ENCODE peak calls at places on chromosomes 3 and 15, in five cellular contexts. One of them, this sample, is unnamed.

GRCh38 chr3:4981160-4981687 is 2.0 kb downstream of the BHLHE40 start:
- DNase-seq in astrocyte of the spinal cord: peak
- DNase-seq in foreskin keratinocyte: peak
- DNase-seq in GM23338: no peak
- DNase-seq in brain microvascular endothelial cell: peak
- DNase-seq in this sample: no peak

GRCh38 chr3:5426094-5426883 is 238.8 kb downstream of the EDEM1 start:
- DNase-seq in astrocyte of the spinal cord: peak
- DNase-seq in foreskin keratinocyte: no peak
- DNase-seq in GM23338: peak
- DNase-seq in brain microvascular endothelial cell: peak
- DNase-seq in this sample: peak

GRCh38 chr15:73685981-73686380 is 1.8 kb downstream of the CD276 start:
- DNase-seq in astrocyte of the spinal cord: no peak
- DNase-seq in foreskin keratinocyte: no peak
- DNase-seq in GM23338: no peak
- DNase-seq in brain microvascular endothelial cell: no peak
- DNase-seq in this sample: no peak

GRCh38 chr15:61987824-61988223 is 72.4 kb downstream of the VPS13C start:
- DNase-seq in astrocyte of the spinal cord: no peak
- DNase-seq in foreskin keratinocyte: no peak
- DNase-seq in GM23338: no peak
- DNase-seq in brain microvascular endothelial cell: no peak
- DNase-seq in this sample: no peak

GRCh38 chr3:62036726-62037125 is 336.6 kb downstream of the FEZF2 start:
- DNase-seq in astrocyte of the spinal cord: no peak
- DNase-seq in foreskin keratinocyte: no peak
- DNase-seq in GM23338: no peak
- DNase-seq in brain microvascular endothelial cell: no peak
- DNase-seq in this sample: no peak

GRCh38 chr3:178103140-178103539 is 433.1 kb upstream of the KCNMB2 start:
- DNase-seq in astrocyte of the spinal cord: no peak
- DNase-seq in foreskin keratinocyte: no peak
- DNase-seq in GM23338: no peak
- DNase-seq in brain microvascular endothelial cell: no peak
- DNase-seq in this sample: no peak

GRCh38 chr3:170524072-170524471 is 61.8 kb downstream of the SLC7A14 start:
- DNase-seq in astrocyte of the spinal cord: peak
- DNase-seq in foreskin keratinocyte: no peak
- DNase-seq in GM23338: no peak
- DNase-seq in brain microvascular endothelial cell: peak
- DNase-seq in this sample: no peak

GRCh38 chr15:77786181-77786890 is 153.6 kb upstream of the LINGO1 start:
- DNase-seq in astrocyte of the spinal cord: no peak
- DNase-seq in foreskin keratinocyte: no peak
- DNase-seq in GM23338: no peak
- DNase-seq in brain microvascular endothelial cell: no peak
- DNase-seq in this sample: no peak

GRCh38 chr3:188608401-188608800 is 454.4 kb downstream of the LPP start:
- DNase-seq in astrocyte of the spinal cord: no peak
- DNase-seq in foreskin keratinocyte: no peak
- DNase-seq in GM23338: no peak
- DNase-seq in brain microvascular endothelial cell: no peak
- DNase-seq in this sample: no peak

GRCh38 chr3:52082951-52083350 is 26.6 kb upstream of the DUSP7 start:
- DNase-seq in astrocyte of the spinal cord: no peak
- DNase-seq in foreskin keratinocyte: no peak
- DNase-seq in GM23338: no peak
- DNase-seq in brain microvascular endothelial cell: no peak
- DNase-seq in this sample: no peak

GRCh38 chr3:40055956-40056355 is 246.5 kb downstream of the MYRIP start:
- DNase-seq in astrocyte of the spinal cord: no peak
- DNase-seq in foreskin keratinocyte: no peak
- DNase-seq in GM23338: no peak
- DNase-seq in brain microvascular endothelial cell: no peak
- DNase-seq in this sample: no peak

GRCh38 chr3:34619990-34620389 is 821.6 kb downstream of the PDCD6IP start:
- DNase-seq in astrocyte of the spinal cord: no peak
- DNase-seq in foreskin keratinocyte: no peak
- DNase-seq in GM23338: peak
- DNase-seq in brain microvascular endothelial cell: no peak
- DNase-seq in this sample: no peak
- TF ChIP-seq CTCF in astrocyte of the spinal cord: peak
- TF ChIP-seq CTCF in foreskin keratinocyte: no peak
- TF ChIP-seq CTCF in GM23338: peak
- TF ChIP-seq CTCF in brain microvascular endothelial cell: no peak
- TF ChIP-seq CTCF in this sample: no peak

DNA sequence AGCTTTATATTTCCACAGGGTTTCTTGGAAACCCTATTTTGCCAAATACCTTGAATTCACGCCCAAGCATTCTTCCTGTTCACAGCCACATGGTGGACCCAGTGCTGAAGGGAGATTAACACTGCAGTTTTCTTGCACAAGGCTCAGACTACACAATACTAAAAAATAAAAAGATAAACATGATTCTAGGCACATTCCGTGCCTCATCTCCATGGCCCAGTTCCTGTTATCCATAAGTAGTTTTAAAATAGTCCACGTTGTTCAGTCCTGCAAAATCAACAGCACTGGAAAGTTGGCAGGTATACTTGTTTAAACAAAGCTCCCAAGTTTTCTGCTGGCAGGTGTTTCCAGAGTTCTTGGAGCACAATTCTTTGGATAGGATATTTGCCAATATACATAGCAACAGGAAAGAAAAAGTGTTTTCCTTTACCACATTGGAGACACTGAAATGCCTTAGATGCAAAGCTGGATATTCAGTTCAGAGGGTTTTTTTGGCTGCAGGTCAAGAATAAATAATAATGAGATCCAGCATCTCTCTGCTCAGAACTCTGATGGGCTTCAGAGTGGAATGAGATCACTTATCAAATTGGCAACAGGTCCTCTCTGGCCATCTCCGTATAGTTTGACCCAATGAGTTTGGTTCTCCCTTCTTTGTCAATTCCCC is 88.1 kb upstream of the TGFBR2 start:
- DNase-seq in astrocyte of the spinal cord: peak
- DNase-seq in foreskin keratinocyte: no peak
- DNase-seq in GM23338: no peak
- DNase-seq in brain microvascular endothelial cell: no peak
- DNase-seq in this sample: peak
- TF ChIP-seq CTCF in astrocyte of the spinal cord: no peak
- TF ChIP-seq CTCF in foreskin keratinocyte: peak
- TF ChIP-seq CTCF in GM23338: peak
- TF ChIP-seq CTCF in brain microvascular endothelial cell: peak
- TF ChIP-seq CTCF in this sample: peak

GRCh38 chr15:28098766-28099554 is at the start of gene OCA2:
- DNase-seq in astrocyte of the spinal cord: peak
- DNase-seq in foreskin keratinocyte: no peak
- DNase-seq in GM23338: peak
- DNase-seq in brain microvascular endothelial cell: no peak
- DNase-seq in this sample: no peak
- TF ChIP-seq CTCF in astrocyte of the spinal cord: peak
- TF ChIP-seq CTCF in foreskin keratinocyte: peak
- TF ChIP-seq CTCF in GM23338: peak
- TF ChIP-seq CTCF in brain microvascular endothelial cell: peak
- TF ChIP-seq CTCF in this sample: no peak

GRCh38 chr15:66077320-66077663 is 176.3 kb downstream of the MEGF11 start:
- DNase-seq in astrocyte of the spinal cord: no peak
- DNase-seq in foreskin keratinocyte: no peak
- DNase-seq in GM23338: no peak
- DNase-seq in brain microvascular endothelial cell: no peak
- DNase-seq in this sample: no peak
- TF ChIP-seq CTCF in astrocyte of the spinal cord: no peak
- TF ChIP-seq CTCF in foreskin keratinocyte: no peak
- TF ChIP-seq CTCF in GM23338: no peak
- TF ChIP-seq CTCF in brain microvascular endothelial cell: no peak
- TF ChIP-seq CTCF in this sample: no peak